ENCODE peak calls at places on chromosomes 2 and 18, in ten cellular contexts. V is suprapubic skin, I is transverse colon, D is prostate gland, A is endothelial cell of umbilical vein, O is H1, B is HCT116, R is sigmoid colon, P is spleen, W is K562. C is an unnamed sample.

GRCh38 chr18:61556862-61557261 is 223.6 kb downstream of the CDH20 start:
- DNase-seq in V (no peak), I (no peak), D (no peak), A (no peak), O (no peak), B (no peak), R (no peak), P (no peak), W (no peak), C (no peak)

GRCh38 chr2:163171786-163172549 is 333.4 kb upstream of the KCNH7 start:
- DNase-seq in V (no peak), I (no peak), D (no peak), A (no peak), O (no peak), B (no peak), R (no peak), P (no peak), W (no peak), C (no peak)

GRCh38 chr2:238100049-238100820 is at the start of gene ESPNL:
- DNase-seq in V (peak), I (no peak), D (no peak), A (no peak), O (peak), B (no peak), R (peak), P (peak), W (peak), C (peak)

GRCh38 chr2:175414872-175415487 is 233.5 kb upstream of the ATP5MC3 start:
- DNase-seq in V (peak), I (peak), D (peak), A (peak), O (peak), B (peak), R (peak), P (no peak), W (peak), C (peak)

GRCh38 chr2:100773538-100773937 is 46.4 kb upstream of the NPAS2 start:
- DNase-seq in V (no peak), I (no peak), D (no peak), A (no peak), O (no peak), B (no peak), R (no peak), P (no peak), W (no peak), C (no peak)

GRCh38 chr2:152646775-152647174 is 70.5 kb downstream of the PRPF40A start:
- DNase-seq in V (no peak), I (no peak), D (peak), A (peak), O (no peak), B (no peak), R (no peak), P (no peak), W (no peak), C (no peak)

GRCh38 chr2:127567351-127567854 is 31.9 kb downstream of the MYO7B start:
- DNase-seq in V (no peak), I (no peak), D (no peak), A (no peak), O (peak), B (no peak), R (peak), P (no peak), W (no peak), C (no peak)

GRCh38 chr2:112003585-112003984 is 51.5 kb upstream of the TMEM87B start:
- DNase-seq in V (no peak), I (no peak), D (no peak), A (no peak), O (no peak), B (no peak), R (no peak), P (no peak), W (no peak), C (no peak)

GRCh38 chr2:102063948-102064678 is 72.4 kb downstream of the IL1R2 start:
- DNase-seq in V (peak), I (peak), D (peak), A (peak), O (no peak), B (peak), R (peak), P (peak), W (peak), C (peak)

GRCh38 chr2:47777268-47777972 is 5.5 kb upstream of the MSH6 start:
- DNase-seq in V (no peak), I (no peak), D (no peak), A (no peak), O (no peak), B (no peak), R (no peak), P (no peak), W (peak), C (no peak)

GRCh38 chr2:197850882-197851281 is 46.5 kb downstream of the PLCL1 start:
- DNase-seq in V (no peak), I (no peak), D (no peak), A (no peak), O (no peak), B (no peak), R (no peak), P (no peak), W (no peak), C (no peak)

GRCh38 chr2:182950546-182950945 is 84.1 kb upstream of the FRZB start:
- DNase-seq in V (no peak), I (no peak), D (no peak), A (no peak), O (no peak), B (no peak), R (no peak), P (no peak), W (no peak), C (no peak)

GRCh38 chr2:241833101-241833937 is 24.3 kb downstream of the NEU4 start:
- DNase-seq in V (no peak), I (no peak), D (peak), A (peak), O (no peak), B (no peak), R (peak), P (no peak), W (peak), C (no peak)

GRCh38 chr2:88903744-88904353 is 212.4 kb downstream of the RPIA start:
- DNase-seq in V (no peak), I (no peak), D (no peak), A (peak), O (no peak), B (peak), R (no peak), P (no peak), W (peak), C (no peak)

GRCh38 chr2:60335533-60336237 is 217.8 kb downstream of the BCL11A start:
- DNase-seq in V (no peak), I (no peak), D (no peak), A (no peak), O (no peak), B (no peak), R (no peak), P (no peak), W (no peak), C (no peak)

GRCh38 chr2:60339286-60339685 is 214.2 kb downstream of the BCL11A start:
- DNase-seq in V (no peak), I (no peak), D (no peak), A (no peak), O (no peak), B (no peak), R (no peak), P (no peak), W (no peak), C (no peak)

GRCh38 chr2:60334610-60335009 is 218.8 kb downstream of the BCL11A start:
- DNase-seq in V (no peak), I (no peak), D (no peak), A (no peak), O (no peak), B (no peak), R (no peak), P (no peak), W (no peak), C (no peak)

GRCh38 chr2:60337142-60337497 is 216.3 kb downstream of the BCL11A start:
- DNase-seq in V (no peak), I (no peak), D (no peak), A (no peak), O (no peak), B (no peak), R (no peak), P (no peak), W (peak), C (no peak)

GRCh38 chr2:60336442-60337141 is 216.9 kb downstream of the BCL11A start:
- DNase-seq in V (no peak), I (no peak), D (no peak), A (no peak), O (no peak), B (no peak), R (no peak), P (no peak), W (no peak), C (no peak)
- H3K27ac ChIP-seq in V (no peak), I (no peak), D (no peak), A (no peak), O (no peak), B (no peak), R (no peak), P (peak), W (no peak), C (no peak)

GRCh38 chr2:164879901-164880535 is 38.4 kb upstream of the COBLL1 start:
- DNase-seq in V (no peak), I (no peak), D (no peak), A (no peak), O (no peak), B (no peak), R (no peak), P (no peak), W (no peak), C (no peak)
- TF ChIP-seq POLR2AphosphoS5 in V (no peak), I (no peak), D (no peak), A (no peak), O (no peak), B (no peak), R (no peak), P (no peak), W (no peak), C (no peak)

DNA sequence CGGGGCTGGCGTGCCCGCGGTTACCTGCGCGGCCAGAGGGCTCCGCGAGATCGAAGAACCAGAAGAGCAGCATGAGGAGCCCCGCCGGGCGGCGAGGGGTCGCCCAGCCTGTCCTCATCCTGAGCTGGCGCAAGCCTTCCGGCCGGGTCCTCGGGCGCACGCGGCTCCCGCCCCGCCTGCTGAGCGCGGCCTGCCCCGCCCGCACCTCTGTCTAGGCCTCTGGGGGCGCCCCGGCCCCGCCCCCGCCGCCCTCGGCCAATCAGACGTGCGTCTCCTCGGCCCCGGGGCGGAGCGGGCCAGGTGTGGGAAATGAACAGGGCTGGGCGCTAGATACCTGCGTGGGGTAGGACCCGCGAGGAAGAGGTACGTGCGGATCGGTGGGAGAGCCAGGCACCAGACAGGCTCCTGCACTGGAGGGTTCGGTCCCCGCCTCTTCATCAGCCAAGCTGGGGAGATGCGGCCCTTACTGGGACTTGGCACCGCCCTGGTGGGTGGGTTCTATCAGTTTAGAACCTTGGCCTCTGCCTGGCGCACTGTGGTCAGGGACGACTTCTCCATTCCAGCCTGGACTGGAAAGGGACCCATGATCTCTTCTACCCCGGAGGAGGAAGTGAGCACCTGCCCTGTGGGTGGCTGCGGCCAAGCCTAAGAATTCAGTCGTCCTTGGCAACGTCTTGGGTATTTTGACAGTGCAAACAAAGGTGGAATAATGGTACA is 106.7 kb upstream of the CD302 start:
- DNase-seq in V (peak), I (peak), D (peak), A (peak), O (peak), B (no peak), R (no peak), P (peak), W (peak), C (peak)
- TF ChIP-seq POLR2A in V (no peak), I (peak), D (no peak), A (no peak), O (peak), B (no peak), R (no peak), P (no peak), W (no peak), C (no peak)

DNA sequence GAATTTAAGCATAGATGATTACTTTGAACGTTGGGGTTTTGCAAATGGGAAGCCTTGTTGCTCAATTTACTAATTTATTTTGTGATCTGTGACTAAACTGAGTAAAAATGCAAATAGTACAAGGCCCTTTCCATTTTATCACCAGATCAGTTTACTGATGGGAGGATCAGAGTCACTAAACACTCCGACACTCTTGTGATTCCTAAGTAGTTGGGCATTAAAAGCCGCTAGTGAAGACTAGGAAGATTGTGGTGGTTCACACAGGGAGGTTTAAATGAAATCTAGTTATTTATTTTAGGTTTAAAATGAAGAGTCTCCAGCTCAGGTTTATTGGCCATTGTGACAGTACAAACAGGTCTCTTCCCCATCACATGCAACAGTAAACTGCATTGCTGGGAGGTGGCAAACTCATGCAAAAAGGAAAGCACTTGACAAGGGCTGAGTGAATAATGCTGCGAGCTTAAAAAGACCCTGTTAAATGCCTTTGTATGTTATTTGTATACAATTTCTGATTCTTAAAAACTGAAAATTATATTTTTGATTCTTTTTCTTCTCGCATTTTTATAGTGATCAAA is 394.8 kb upstream of the FANCL start:
- DNase-seq in V (no peak), I (no peak), D (no peak), A (no peak), O (no peak), B (no peak), R (no peak), P (no peak), W (no peak), C (no peak)
- H3K27ac ChIP-seq in V (no peak), I (no peak), D (no peak), A (no peak), O (no peak), B (peak), R (no peak), P (no peak), W (no peak), C (no peak)

GRCh38 chr18:9017170-9017899 is 85.2 kb upstream of the NDUFV2 start:
- DNase-seq in V (peak), I (peak), D (peak), A (peak), O (peak), B (peak), R (peak), P (peak), W (peak), C (peak)
- TF ChIP-seq POLR2AphosphoS5 in V (no peak), I (no peak), D (no peak), A (peak), O (no peak), B (peak), R (peak), P (peak), W (peak), C (no peak)

DNA sequence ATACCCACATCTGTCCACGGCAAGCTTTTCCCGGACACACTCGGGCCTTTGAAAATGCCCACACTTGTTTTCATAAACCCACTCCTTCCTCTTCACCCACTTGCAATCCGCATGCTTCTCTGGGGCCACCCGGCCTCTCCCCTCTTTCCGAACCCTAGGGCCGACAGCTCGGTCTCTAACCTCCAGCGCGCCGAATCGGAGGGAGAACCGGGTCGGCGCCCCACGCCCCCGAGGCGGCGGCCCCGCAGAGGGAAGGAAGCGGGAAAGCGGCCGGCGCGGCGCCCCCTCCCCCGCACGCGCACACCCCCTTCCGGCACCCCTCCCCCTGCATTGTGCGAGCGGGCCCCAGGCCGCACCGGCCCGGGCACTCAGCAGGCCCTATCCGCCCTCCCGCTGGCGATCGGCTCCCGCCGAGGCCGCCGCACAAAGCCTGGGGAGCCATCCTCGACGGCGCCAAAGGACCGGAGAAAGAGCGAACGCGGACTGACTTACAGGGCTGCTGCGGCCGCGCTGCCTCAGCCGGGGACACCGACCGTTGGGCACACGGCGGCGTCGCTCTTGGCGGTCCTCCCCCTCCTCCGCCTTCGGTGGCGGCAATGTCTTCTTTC is 435 bp downstream of the PUM2 start:
- DNase-seq in V (peak), I (peak), D (peak), A (peak), O (peak), B (no peak), R (peak), P (peak), W (peak), C (peak)
- TF ChIP-seq POLR2A in V (no peak), I (no peak), D (no peak), A (no peak), O (peak), B (no peak), R (no peak), P (no peak), W (peak), C (no peak)

DNA sequence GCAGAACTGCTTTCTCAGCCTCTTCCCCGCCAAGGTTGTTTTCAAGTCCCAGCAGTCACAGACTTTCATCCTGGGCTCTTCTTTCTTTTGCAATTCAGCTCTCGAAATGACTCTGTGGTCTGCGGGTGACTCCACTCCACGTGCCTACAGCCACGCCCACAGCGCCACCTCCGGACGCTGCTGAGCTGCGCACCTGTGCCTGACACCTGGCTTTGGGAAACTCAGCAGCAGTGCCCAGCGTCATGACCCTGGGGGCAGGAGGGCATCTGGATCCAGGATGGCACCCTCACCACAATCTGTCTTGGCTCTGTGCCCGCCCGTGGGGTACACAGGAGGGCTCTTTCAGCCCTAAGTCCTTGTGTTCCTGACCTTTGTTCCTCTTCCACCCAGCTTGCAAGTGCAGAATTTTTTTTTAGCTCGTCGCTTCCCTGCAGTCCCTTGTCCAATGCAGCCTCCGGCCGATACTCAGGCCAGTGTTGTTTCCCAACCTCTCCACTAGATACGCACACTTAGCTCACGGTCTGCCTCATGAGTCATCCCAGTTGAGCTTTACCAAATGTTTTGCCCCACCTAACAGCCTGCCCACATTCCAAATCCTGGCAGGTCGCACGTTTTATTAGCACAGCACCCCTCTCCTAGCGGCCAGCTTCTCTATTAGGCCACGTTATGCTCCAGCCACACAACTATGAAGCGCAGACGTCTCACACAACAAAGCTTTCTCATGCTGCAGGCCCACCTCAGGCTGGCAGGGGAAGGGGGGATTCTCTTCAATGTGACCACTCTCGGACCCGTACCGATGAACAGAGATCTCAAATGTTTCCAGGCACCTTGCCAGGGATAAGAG is 6.5 kb upstream of the CAPN10 start:
- DNase-seq in V (no peak), I (peak), D (no peak), A (no peak), O (peak), B (peak), R (peak), P (peak), W (peak), C (peak)
- H3K27ac ChIP-seq in V (peak), I (peak), D (peak), A (no peak), O (no peak), B (peak), R (peak), P (peak), W (peak), C (peak)

GRCh38 chr2:69272803-69273471 is 114.1 kb downstream of the GFPT1 start:
- DNase-seq in V (no peak), I (no peak), D (no peak), A (peak), O (no peak), B (no peak), R (no peak), P (no peak), W (no peak), C (no peak)
- TF ChIP-seq POLR2AphosphoS5 in V (no peak), I (no peak), D (no peak), A (no peak), O (no peak), B (no peak), R (no peak), P (no peak), W (no peak), C (no peak)

GRCh38 chr18:31490838-31491237 is 7.1 kb upstream of the DSG2 start:
- DNase-seq in V (no peak), I (no peak), D (no peak), A (no peak), O (no peak), B (no peak), R (no peak), P (no peak), W (no peak), C (no peak)
- TF ChIP-seq POLR2A in V (no peak), I (no peak), D (no peak), A (no peak), O (no peak), B (no peak), R (no peak), P (no peak), W (no peak), C (no peak)

C was measured in stomach.